ENCODE peak calls at places on chromosome 6, in ten cellular contexts. One of them, this sample, is unnamed.

GRCh38 chr6:111776236-111777189 is 96.7 kb downstream of the FYN start:
- DNase-seq in endothelial cell: no peak
- DNase-seq in brain microvascular endothelial cell: no peak
- DNase-seq in stomach: no peak
- DNase-seq in lower lobe of right lung: no peak
- DNase-seq in HFFc6: no peak
- DNase-seq in fibroblast of villous mesenchyme: peak
- DNase-seq in AG04449: no peak
- DNase-seq in esophagus muscularis mucosa: no peak
- DNase-seq in mesothelial cell of epicardium: no peak
- DNase-seq in this sample: no peak

GRCh38 chr6:137259349-137259748 is 40.2 kb upstream of the IFNGR1 start:
- DNase-seq in endothelial cell: no peak
- DNase-seq in brain microvascular endothelial cell: no peak
- DNase-seq in stomach: no peak
- DNase-seq in lower lobe of right lung: no peak
- DNase-seq in HFFc6: no peak
- DNase-seq in fibroblast of villous mesenchyme: no peak
- DNase-seq in AG04449: no peak
- DNase-seq in esophagus muscularis mucosa: no peak
- DNase-seq in mesothelial cell of epicardium: no peak
- DNase-seq in this sample: no peak

GRCh38 chr6:12339022-12339421 is 48.9 kb downstream of the EDN1 start:
- DNase-seq in endothelial cell: no peak
- DNase-seq in brain microvascular endothelial cell: no peak
- DNase-seq in stomach: no peak
- DNase-seq in lower lobe of right lung: no peak
- DNase-seq in HFFc6: no peak
- DNase-seq in fibroblast of villous mesenchyme: no peak
- DNase-seq in AG04449: no peak
- DNase-seq in esophagus muscularis mucosa: no peak
- DNase-seq in mesothelial cell of epicardium: no peak
- DNase-seq in this sample: no peak

GRCh38 chr6:137829641-137830083 is 37.4 kb upstream of the TNFAIP3 start:
- DNase-seq in endothelial cell: no peak
- DNase-seq in brain microvascular endothelial cell: no peak
- DNase-seq in stomach: no peak
- DNase-seq in lower lobe of right lung: no peak
- DNase-seq in HFFc6: no peak
- DNase-seq in fibroblast of villous mesenchyme: peak
- DNase-seq in AG04449: no peak
- DNase-seq in esophagus muscularis mucosa: no peak
- DNase-seq in mesothelial cell of epicardium: no peak
- DNase-seq in this sample: no peak

GRCh38 chr6:20212392-20213111 is at the start of gene MBOAT1:
- DNase-seq in endothelial cell: peak
- DNase-seq in brain microvascular endothelial cell: peak
- DNase-seq in stomach: peak
- DNase-seq in lower lobe of right lung: peak
- DNase-seq in HFFc6: peak
- DNase-seq in fibroblast of villous mesenchyme: peak
- DNase-seq in AG04449: peak
- DNase-seq in esophagus muscularis mucosa: peak
- DNase-seq in mesothelial cell of epicardium: peak
- DNase-seq in this sample: peak

GRCh38 chr6:15980801-15981200 is 148.1 kb upstream of the MYLIP start:
- DNase-seq in endothelial cell: no peak
- DNase-seq in brain microvascular endothelial cell: no peak
- DNase-seq in stomach: no peak
- DNase-seq in lower lobe of right lung: no peak
- DNase-seq in HFFc6: no peak
- DNase-seq in fibroblast of villous mesenchyme: no peak
- DNase-seq in AG04449: no peak
- DNase-seq in esophagus muscularis mucosa: peak
- DNase-seq in mesothelial cell of epicardium: no peak
- DNase-seq in this sample: no peak

GRCh38 chr6:154683756-154684523 is 49.3 kb upstream of the SCAF8 start:
- DNase-seq in endothelial cell: no peak
- DNase-seq in brain microvascular endothelial cell: peak
- DNase-seq in stomach: no peak
- DNase-seq in lower lobe of right lung: no peak
- DNase-seq in HFFc6: peak
- DNase-seq in fibroblast of villous mesenchyme: peak
- DNase-seq in AG04449: peak
- DNase-seq in esophagus muscularis mucosa: no peak
- DNase-seq in mesothelial cell of epicardium: no peak
- DNase-seq in this sample: peak

GRCh38 chr6:94454231-94454630 is 1034.9 kb upstream of the EPHA7 start:
- DNase-seq in endothelial cell: no peak
- DNase-seq in brain microvascular endothelial cell: no peak
- DNase-seq in stomach: no peak
- DNase-seq in lower lobe of right lung: no peak
- DNase-seq in HFFc6: no peak
- DNase-seq in fibroblast of villous mesenchyme: no peak
- DNase-seq in AG04449: no peak
- DNase-seq in esophagus muscularis mucosa: no peak
- DNase-seq in mesothelial cell of epicardium: no peak
- DNase-seq in this sample: no peak

GRCh38 chr6:122838060-122838780 is 49.2 kb downstream of the SMPDL3A start:
- DNase-seq in endothelial cell: no peak
- DNase-seq in brain microvascular endothelial cell: no peak
- DNase-seq in stomach: no peak
- DNase-seq in lower lobe of right lung: no peak
- DNase-seq in HFFc6: peak
- DNase-seq in fibroblast of villous mesenchyme: peak
- DNase-seq in AG04449: no peak
- DNase-seq in esophagus muscularis mucosa: no peak
- DNase-seq in mesothelial cell of epicardium: no peak
- DNase-seq in this sample: no peak

GRCh38 chr6:99520855-99521556 is 5.8 kb upstream of the USP45 start:
- DNase-seq in endothelial cell: peak
- DNase-seq in brain microvascular endothelial cell: peak
- DNase-seq in stomach: peak
- DNase-seq in lower lobe of right lung: peak
- DNase-seq in HFFc6: peak
- DNase-seq in fibroblast of villous mesenchyme: peak
- DNase-seq in AG04449: peak
- DNase-seq in esophagus muscularis mucosa: peak
- DNase-seq in mesothelial cell of epicardium: peak
- DNase-seq in this sample: peak

GRCh38 chr6:155541976-155542375 is 86.3 kb upstream of the NOX3 start:
- DNase-seq in endothelial cell: no peak
- DNase-seq in brain microvascular endothelial cell: no peak
- DNase-seq in stomach: no peak
- DNase-seq in lower lobe of right lung: no peak
- DNase-seq in HFFc6: no peak
- DNase-seq in fibroblast of villous mesenchyme: no peak
- DNase-seq in AG04449: no peak
- DNase-seq in esophagus muscularis mucosa: no peak
- DNase-seq in mesothelial cell of epicardium: no peak
- DNase-seq in this sample: no peak

GRCh38 chr6:46262928-46263708 is 92.3 kb upstream of the ENPP5 start:
- DNase-seq in endothelial cell: no peak
- DNase-seq in brain microvascular endothelial cell: no peak
- DNase-seq in stomach: no peak
- DNase-seq in lower lobe of right lung: no peak
- DNase-seq in HFFc6: no peak
- DNase-seq in fibroblast of villous mesenchyme: no peak
- DNase-seq in AG04449: no peak
- DNase-seq in esophagus muscularis mucosa: peak
- DNase-seq in mesothelial cell of epicardium: no peak
- DNase-seq in this sample: no peak

GRCh38 chr6:108581237-108581931 is 20.7 kb downstream of the FOXO3 start:
- DNase-seq in endothelial cell: no peak
- DNase-seq in brain microvascular endothelial cell: no peak
- DNase-seq in stomach: no peak
- DNase-seq in lower lobe of right lung: no peak
- DNase-seq in HFFc6: peak
- DNase-seq in fibroblast of villous mesenchyme: peak
- DNase-seq in AG04449: no peak
- DNase-seq in esophagus muscularis mucosa: no peak
- DNase-seq in mesothelial cell of epicardium: peak
- DNase-seq in this sample: no peak

GRCh38 chr6:11711644-11711993 is 67.0 kb downstream of the ADTRP start:
- DNase-seq in endothelial cell: no peak
- DNase-seq in brain microvascular endothelial cell: no peak
- DNase-seq in stomach: no peak
- DNase-seq in lower lobe of right lung: no peak
- DNase-seq in HFFc6: no peak
- DNase-seq in fibroblast of villous mesenchyme: no peak
- DNase-seq in AG04449: no peak
- DNase-seq in esophagus muscularis mucosa: no peak
- DNase-seq in mesothelial cell of epicardium: no peak
- DNase-seq in this sample: peak

GRCh38 chr6:40477246-40478126 is 109.7 kb downstream of the LRFN2 start:
- DNase-seq in endothelial cell: no peak
- DNase-seq in brain microvascular endothelial cell: no peak
- DNase-seq in stomach: no peak
- DNase-seq in lower lobe of right lung: no peak
- DNase-seq in HFFc6: no peak
- DNase-seq in fibroblast of villous mesenchyme: peak
- DNase-seq in AG04449: no peak
- DNase-seq in esophagus muscularis mucosa: no peak
- DNase-seq in mesothelial cell of epicardium: no peak
- DNase-seq in this sample: peak

GRCh38 chr6:35485402-35485877 is 11.4 kb downstream of the TEAD3 start:
- DNase-seq in endothelial cell: no peak
- DNase-seq in brain microvascular endothelial cell: no peak
- DNase-seq in stomach: peak
- DNase-seq in lower lobe of right lung: no peak
- DNase-seq in HFFc6: no peak
- DNase-seq in fibroblast of villous mesenchyme: peak
- DNase-seq in AG04449: no peak
- DNase-seq in esophagus muscularis mucosa: no peak
- DNase-seq in mesothelial cell of epicardium: peak
- DNase-seq in this sample: no peak

DNA sequence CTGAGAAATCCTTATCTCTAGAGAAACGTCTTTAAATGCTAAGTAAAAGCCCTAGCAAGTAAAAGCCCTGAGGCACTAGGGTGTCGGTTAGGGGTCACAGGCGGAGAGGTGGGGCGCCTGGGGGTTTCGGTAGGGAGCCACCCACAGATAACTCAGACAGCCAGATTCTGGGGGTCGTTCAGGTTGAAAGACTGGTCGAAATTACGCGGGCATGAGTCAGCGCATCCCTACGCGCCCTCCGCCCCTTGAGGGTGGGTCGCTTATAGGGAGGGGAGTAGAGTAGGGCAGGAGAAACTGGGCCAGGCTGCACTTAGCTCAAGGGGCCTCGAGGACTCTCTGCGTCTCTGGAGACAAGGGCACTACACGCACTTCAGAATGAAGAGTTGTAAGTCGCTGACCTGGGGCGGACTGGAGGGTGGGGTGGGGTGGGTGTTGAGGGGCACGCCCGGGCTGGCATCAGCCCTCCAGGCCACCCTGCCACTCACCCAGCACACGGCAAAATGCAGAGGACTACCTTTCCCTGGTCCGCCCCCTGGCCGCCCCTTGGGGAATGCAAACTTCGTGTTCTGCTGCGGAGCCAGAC is 598 bp upstream of the PPT2 start:
- DNase-seq in endothelial cell: no peak
- DNase-seq in brain microvascular endothelial cell: peak
- DNase-seq in stomach: peak
- DNase-seq in lower lobe of right lung: peak
- DNase-seq in HFFc6: no peak
- DNase-seq in fibroblast of villous mesenchyme: peak
- DNase-seq in AG04449: no peak
- DNase-seq in esophagus muscularis mucosa: no peak
- DNase-seq in mesothelial cell of epicardium: peak
- DNase-seq in this sample: peak
- TF ChIP-seq CTCF in endothelial cell: no peak
- TF ChIP-seq CTCF in brain microvascular endothelial cell: peak
- TF ChIP-seq CTCF in stomach: no peak
- TF ChIP-seq CTCF in lower lobe of right lung: peak
- TF ChIP-seq CTCF in HFFc6: peak
- TF ChIP-seq CTCF in fibroblast of villous mesenchyme: peak
- TF ChIP-seq CTCF in AG04449: peak
- TF ChIP-seq CTCF in esophagus muscularis mucosa: no peak
- TF ChIP-seq CTCF in mesothelial cell of epicardium: no peak
- TF ChIP-seq CTCF in this sample: no peak

DNA sequence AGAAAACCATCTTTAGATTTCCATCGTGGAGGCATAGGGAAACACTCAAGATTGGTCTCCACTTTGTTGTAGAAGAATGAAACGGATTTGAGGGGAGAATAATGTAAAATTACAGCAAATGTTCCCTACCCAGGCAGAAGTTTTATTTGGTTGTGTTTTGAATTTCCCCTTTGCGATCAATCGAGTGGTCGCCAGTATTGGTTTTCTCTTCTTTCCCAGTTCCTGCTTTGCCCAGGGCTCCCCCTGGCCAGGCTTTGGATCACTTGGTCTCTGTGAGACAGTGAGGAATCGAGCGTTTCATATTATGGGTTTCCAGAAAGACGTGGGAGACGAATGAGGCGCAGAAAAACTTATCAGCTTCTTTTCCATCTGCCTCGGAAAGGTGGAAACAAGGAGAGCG is 7.3 kb upstream of the TBX18 start:
- DNase-seq in endothelial cell: no peak
- DNase-seq in brain microvascular endothelial cell: no peak
- DNase-seq in stomach: no peak
- DNase-seq in lower lobe of right lung: no peak
- DNase-seq in HFFc6: no peak
- DNase-seq in fibroblast of villous mesenchyme: no peak
- DNase-seq in AG04449: no peak
- DNase-seq in esophagus muscularis mucosa: no peak
- DNase-seq in mesothelial cell of epicardium: no peak
- DNase-seq in this sample: no peak
- TF ChIP-seq CTCF in endothelial cell: no peak
- TF ChIP-seq CTCF in brain microvascular endothelial cell: no peak
- TF ChIP-seq CTCF in stomach: no peak
- TF ChIP-seq CTCF in lower lobe of right lung: no peak
- TF ChIP-seq CTCF in HFFc6: no peak
- TF ChIP-seq CTCF in fibroblast of villous mesenchyme: no peak
- TF ChIP-seq CTCF in AG04449: no peak
- TF ChIP-seq CTCF in esophagus muscularis mucosa: no peak
- TF ChIP-seq CTCF in mesothelial cell of epicardium: no peak
- TF ChIP-seq CTCF in this sample: no peak

GRCh38 chr6:147222160-147222838 is 18.1 kb downstream of the STXBP5 start:
- DNase-seq in endothelial cell: no peak
- DNase-seq in brain microvascular endothelial cell: peak
- DNase-seq in stomach: no peak
- DNase-seq in lower lobe of right lung: no peak
- DNase-seq in HFFc6: peak
- DNase-seq in fibroblast of villous mesenchyme: peak
- DNase-seq in AG04449: no peak
- DNase-seq in esophagus muscularis mucosa: no peak
- DNase-seq in mesothelial cell of epicardium: no peak
- DNase-seq in this sample: no peak
- TF ChIP-seq CTCF in endothelial cell: peak
- TF ChIP-seq CTCF in brain microvascular endothelial cell: peak
- TF ChIP-seq CTCF in stomach: peak
- TF ChIP-seq CTCF in lower lobe of right lung: peak
- TF ChIP-seq CTCF in HFFc6: peak
- TF ChIP-seq CTCF in fibroblast of villous mesenchyme: peak
- TF ChIP-seq CTCF in AG04449: peak
- TF ChIP-seq CTCF in esophagus muscularis mucosa: peak
- TF ChIP-seq CTCF in mesothelial cell of epicardium: peak
- TF ChIP-seq CTCF in this sample: peak

DNA sequence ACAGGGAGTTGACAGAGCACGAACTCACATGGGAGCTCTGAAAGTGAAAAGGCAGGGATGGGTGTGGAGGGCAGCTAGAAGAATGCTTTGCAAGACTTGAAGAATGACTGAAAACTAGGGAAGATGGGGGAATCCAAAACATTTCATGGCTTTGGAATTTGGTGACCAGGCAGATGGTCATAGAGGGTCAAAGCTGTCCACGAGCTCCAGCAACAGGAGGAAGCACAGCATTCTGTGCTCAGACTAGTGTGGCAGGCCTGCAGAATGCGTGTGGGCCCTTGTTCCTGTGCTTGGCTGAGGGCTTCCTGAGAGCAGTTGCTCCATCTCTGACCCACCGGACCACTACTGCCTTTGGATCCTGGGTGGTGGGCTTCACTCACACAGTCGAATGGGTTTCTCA is 100.8 kb downstream of the SGK1 start:
- DNase-seq in endothelial cell: no peak
- DNase-seq in brain microvascular endothelial cell: peak
- DNase-seq in stomach: no peak
- DNase-seq in lower lobe of right lung: no peak
- DNase-seq in HFFc6: peak
- DNase-seq in fibroblast of villous mesenchyme: peak
- DNase-seq in AG04449: no peak
- DNase-seq in esophagus muscularis mucosa: no peak
- DNase-seq in mesothelial cell of epicardium: no peak
- DNase-seq in this sample: no peak
- TF ChIP-seq CTCF in endothelial cell: no peak
- TF ChIP-seq CTCF in brain microvascular endothelial cell: no peak
- TF ChIP-seq CTCF in stomach: no peak
- TF ChIP-seq CTCF in lower lobe of right lung: no peak
- TF ChIP-seq CTCF in HFFc6: no peak
- TF ChIP-seq CTCF in fibroblast of villous mesenchyme: no peak
- TF ChIP-seq CTCF in AG04449: no peak
- TF ChIP-seq CTCF in esophagus muscularis mucosa: no peak
- TF ChIP-seq CTCF in mesothelial cell of epicardium: no peak
- TF ChIP-seq CTCF in this sample: no peak